ENCODE peak calls at places on chromosomes 12 and 14, in five cellular contexts. U is brain microvascular endothelial cell, E is GM12865, J is neural progenitor cell, I is omental fat pad. S is an unnamed sample.
A peak's percentile ranks its signal among the peaks of the same experiment; 100 is the strongest.

GRCh38 chr12:96108321-96108720 is 72.9 kb upstream of the LTA4H start:
- DNase-seq in U (no peak), E (peak; percentile 23), J (no peak), I (no peak), S (no peak)

GRCh38 chr12:3122841-3123678 is 45.9 kb downstream of the TSPAN9 start:
- DNase-seq in U (peak; percentile 69), E (no peak), J (no peak), I (no peak), S (no peak)

GRCh38 chr12:55743131-55743921 is 404 bp downstream of the GDF11 start:
- DNase-seq in U (peak; percentile 44), E (peak; percentile 84), J (peak; percentile 95), I (no peak), S (peak; percentile 75)

GRCh38 chr12:77724367-77724957 is 106.2 kb upstream of the NAV3 start:
- DNase-seq in U (peak; percentile 48), E (peak; percentile 55), J (peak; percentile 43), I (no peak), S (no peak)

GRCh38 chr12:47995976-47996375 is 8.3 kb downstream of the COL2A1 start:
- DNase-seq in U (peak; percentile 22), E (no peak), J (no peak), I (no peak), S (no peak)

GRCh38 chr14:60922050-60922449 is 58.8 kb downstream of the TRMT5 start:
- DNase-seq in U (no peak), E (no peak), J (no peak), I (no peak), S (no peak)

GRCh38 chr12:46567667-46568066 is 195.1 kb upstream of the SLC38A2 start:
- DNase-seq in U (no peak), E (no peak), J (no peak), I (no peak), S (no peak)

GRCh38 chr12:109065154-109065852 is 12.9 kb downstream of the USP30 start:
- DNase-seq in U (no peak), E (no peak), J (no peak), I (no peak), S (no peak)

GRCh38 chr14:103107455-103107854 is 12.9 kb downstream of the EXOC3L4 start:
- DNase-seq in U (no peak), E (no peak), J (no peak), I (no peak), S (no peak)

GRCh38 chr12:49279706-49280159 is 14.9 kb downstream of the TUBA1C start:
- DNase-seq in U (no peak), E (no peak), J (peak; percentile 45), I (no peak), S (no peak)

GRCh38 chr12:56020437-56021189 is at the start of gene IKZF4:
- DNase-seq in U (no peak), E (no peak), J (peak; percentile 80), I (no peak), S (peak; percentile 29)

GRCh38 chr14:31090872-31091764 is 64.9 kb upstream of the STRN3 start:
- DNase-seq in U (peak; percentile 88), E (no peak), J (no peak), I (no peak), S (no peak)

GRCh38 chr12:117441751-117442150 is 80.3 kb upstream of the NOS1 start:
- DNase-seq in U (peak; percentile 0), E (no peak), J (no peak), I (no peak), S (no peak)
- TF ChIP-seq CTCF in U (no peak), E (no peak), J (no peak), I (no peak), S (no peak)

GRCh38 chr12:9856154-9856553 is 13.0 kb downstream of the CLEC2B start:
- DNase-seq in U (no peak), E (no peak), J (no peak), I (no peak), S (no peak)

GRCh38 chr12:9851927-9852326 is 17.2 kb downstream of the CLEC2B start:
- DNase-seq in U (no peak), E (no peak), J (no peak), I (no peak), S (no peak)

GRCh38 chr12:9848899-9849298 is 20.3 kb downstream of the CLEC2B start:
- DNase-seq in U (no peak), E (no peak), J (no peak), I (no peak), S (no peak)

GRCh38 chr12:9851050-9851449 is 18.1 kb downstream of the CLEC2B start:
- DNase-seq in U (no peak), E (no peak), J (no peak), I (no peak), S (no peak)
- TF ChIP-seq CTCF in U (no peak), E (no peak), J (no peak), I (no peak), S (no peak)

GRCh38 chr14:52268191-52269061 is 928 bp downstream of the PTGDR start:
- DNase-seq in U (no peak), E (no peak), J (peak; percentile 66), I (no peak), S (no peak)

GRCh38 chr14:52269100-52269499 is 1.6 kb downstream of the PTGDR start:
- DNase-seq in U (no peak), E (no peak), J (no peak), I (no peak), S (no peak)

GRCh38 chr14:52275372-52275771 is 7.9 kb downstream of the PTGDR start:
- DNase-seq in U (no peak), E (no peak), J (no peak), I (no peak), S (no peak)

GRCh38 chr14:52271538-52271937 is 4.0 kb downstream of the PTGDR start:
- DNase-seq in U (no peak), E (no peak), J (no peak), I (no peak), S (no peak)

DNA sequence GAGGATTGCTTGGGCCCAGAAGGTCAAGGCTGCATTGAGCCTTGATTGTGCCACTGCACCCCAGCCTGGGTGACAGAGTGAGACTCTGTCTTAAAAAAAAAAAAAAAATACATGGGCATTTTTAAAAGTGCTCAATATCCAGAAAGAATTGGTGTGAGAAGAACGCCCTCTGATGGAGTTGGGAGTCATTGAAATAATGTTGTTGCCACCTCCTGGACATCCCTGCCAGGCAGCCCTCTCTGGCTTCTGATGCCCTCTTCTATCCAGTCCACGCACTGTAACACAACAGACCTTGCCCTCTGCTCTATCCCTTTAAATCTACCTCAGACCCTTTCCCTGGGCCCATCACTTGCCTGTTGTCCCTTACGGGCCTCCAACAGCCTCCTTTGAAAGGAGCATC is 4.9 kb downstream of the PTGDR start:
- DNase-seq in U (peak; percentile 56), E (peak; percentile 49), J (peak; percentile 64), I (no peak), S (peak; percentile 45)
- TF ChIP-seq CTCF in U (peak; percentile 68), E (peak; percentile 30), J (peak; percentile 63), I (no peak), S (peak; percentile 33)

GRCh38 chr14:99663716-99664635 is 19.0 kb downstream of the HHIPL1 start:
- DNase-seq in U (no peak), E (no peak), J (peak; percentile 89), I (no peak), S (no peak)
- TF ChIP-seq CTCF in U (no peak), E (no peak), J (peak; percentile 38), I (no peak), S (no peak)

S was measured in GM10248.